ENCODE peak calls at places on chromosomes 3 and 15, in eight cellular contexts. P is hepatocyte, M is Peyer's patch, H is GM23338, S is fibroblast of pulmonary artery, W is astrocyte of the cerebellum, X is ovary, V is foreskin fibroblast. Z is an unnamed sample.

GRCh38 chr15:32828507-32829186 is 110.8 kb downstream of the GREM1 start:
- DNase-seq in P (no peak), M (no peak), H (no peak), S (peak; percentile 57), W (peak; percentile 64), X (no peak), V (peak; percentile 85), Z (no peak)

GRCh38 chr3:1087066-1087555 is 5.7 kb upstream of the CNTN6 start:
- DNase-seq in P (peak; percentile 58), M (no peak), H (peak; percentile 34), S (peak; percentile 86), W (peak; percentile 96), X (no peak), V (peak; percentile 2), Z (no peak)

GRCh38 chr15:72856549-72857040 is 73.0 kb upstream of the ADPGK start:
- DNase-seq in P (no peak), M (no peak), H (no peak), S (no peak), W (no peak), X (no peak), V (no peak), Z (no peak)

GRCh38 chr3:107943860-107944543 is 146.8 kb downstream of the CD47 start:
- DNase-seq in P (no peak), M (no peak), H (no peak), S (peak; percentile 45), W (no peak), X (no peak), V (no peak), Z (peak; percentile 19)

GRCh38 chr3:38001456-38002081 is 11.0 kb downstream of the VILL start:
- DNase-seq in P (no peak), M (no peak), H (peak; percentile 71), S (no peak), W (no peak), X (no peak), V (no peak), Z (no peak)

GRCh38 chr3:181896605-181897004 is 184.9 kb downstream of the SOX2 start:
- DNase-seq in P (no peak), M (no peak), H (no peak), S (no peak), W (no peak), X (no peak), V (no peak), Z (no peak)

GRCh38 chr3:178646205-178646604 is 110.0 kb downstream of the KCNMB2 start:
- DNase-seq in P (no peak), M (no peak), H (no peak), S (no peak), W (no peak), X (no peak), V (no peak), Z (no peak)

GRCh38 chr3:169094204-169094603 is 569.3 kb downstream of the MECOM start:
- DNase-seq in P (no peak), M (no peak), H (no peak), S (no peak), W (no peak), X (no peak), V (no peak), Z (no peak)

GRCh38 chr3:128442070-128442469 is 24.6 kb downstream of the DNAJB8 start:
- DNase-seq in P (no peak), M (no peak), H (no peak), S (no peak), W (no peak), X (no peak), V (no peak), Z (no peak)

DNA sequence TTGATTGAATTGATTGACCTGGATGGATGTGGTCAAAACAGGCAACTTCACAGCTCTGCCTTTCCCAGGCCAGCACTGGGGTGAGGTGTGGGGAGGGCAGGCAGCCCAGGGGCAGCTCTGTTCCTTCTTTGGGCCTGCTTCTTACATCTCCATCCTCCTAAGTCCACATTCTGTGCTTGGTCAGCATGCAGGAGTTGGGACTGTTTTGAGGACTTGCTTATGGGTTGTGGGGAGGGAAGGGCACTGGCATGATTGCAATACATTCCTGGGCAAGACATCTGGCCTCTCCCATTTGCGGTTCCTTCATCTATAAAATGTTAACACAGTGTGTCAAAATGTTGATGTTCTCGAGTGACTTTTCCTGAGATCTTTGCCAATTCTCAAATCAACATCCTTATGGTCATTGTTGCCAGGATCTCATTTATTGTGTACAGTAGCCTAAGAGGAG is 84.1 kb downstream of the ST6GAL1 start:
- DNase-seq in P (no peak), M (peak; percentile 15), H (no peak), S (peak; percentile 51), W (no peak), X (no peak), V (peak; percentile 28), Z (no peak)
- H3K4me3 ChIP-seq in P (no peak overlapping the region), M (no peak overlapping the region), H (no peak overlapping the region), S (no peak overlapping the region), W (no peak overlapping the region), X (no peak overlapping the region), V (no peak overlapping the region), Z (no peak overlapping the region)

GRCh38 chr3:29286841-29287240 is 6.0 kb downstream of the RBMS3 start:
- DNase-seq in P (no peak), M (no peak), H (no peak), S (peak; percentile 57), W (no peak), X (no peak), V (peak; percentile 80), Z (no peak)
- H3K4me3 ChIP-seq in P (no peak overlapping the region), M (no peak overlapping the region), H (no peak overlapping the region), S (peak overlapping the region; percentile 84), W (no peak overlapping the region), X (peak overlapping the region; percentile 28), V (peak overlapping the region; percentile 45), Z (no peak overlapping the region)

DNA sequence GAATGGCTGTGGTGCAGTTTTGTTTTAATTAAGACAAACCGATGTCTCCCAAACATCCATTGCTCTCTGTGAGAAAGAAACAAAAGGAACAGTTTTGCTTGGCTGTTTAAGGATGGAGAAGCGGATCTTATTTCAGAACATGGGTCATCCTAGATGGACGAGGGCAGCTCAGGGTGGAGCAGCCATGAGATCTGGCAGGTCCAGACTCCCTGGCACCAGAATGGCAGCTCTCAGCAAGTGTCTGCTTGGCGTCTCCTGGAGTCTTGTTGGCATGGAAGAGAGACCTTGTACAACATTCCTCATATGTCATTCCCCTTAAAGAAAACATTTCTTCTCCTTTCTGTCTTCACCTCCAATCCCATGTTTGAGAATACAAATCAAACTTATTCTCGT is 93.8 kb downstream of the ADAMTSL3 start:
- DNase-seq in P (no peak), M (no peak), H (no peak), S (no peak), W (no peak), X (no peak), V (no peak), Z (no peak)
- H3K4me3 ChIP-seq in P (no peak overlapping the region), M (no peak overlapping the region), H (no peak overlapping the region), S (no peak overlapping the region), W (no peak overlapping the region), X (no peak overlapping the region), V (no peak overlapping the region), Z (no peak overlapping the region)

DNA sequence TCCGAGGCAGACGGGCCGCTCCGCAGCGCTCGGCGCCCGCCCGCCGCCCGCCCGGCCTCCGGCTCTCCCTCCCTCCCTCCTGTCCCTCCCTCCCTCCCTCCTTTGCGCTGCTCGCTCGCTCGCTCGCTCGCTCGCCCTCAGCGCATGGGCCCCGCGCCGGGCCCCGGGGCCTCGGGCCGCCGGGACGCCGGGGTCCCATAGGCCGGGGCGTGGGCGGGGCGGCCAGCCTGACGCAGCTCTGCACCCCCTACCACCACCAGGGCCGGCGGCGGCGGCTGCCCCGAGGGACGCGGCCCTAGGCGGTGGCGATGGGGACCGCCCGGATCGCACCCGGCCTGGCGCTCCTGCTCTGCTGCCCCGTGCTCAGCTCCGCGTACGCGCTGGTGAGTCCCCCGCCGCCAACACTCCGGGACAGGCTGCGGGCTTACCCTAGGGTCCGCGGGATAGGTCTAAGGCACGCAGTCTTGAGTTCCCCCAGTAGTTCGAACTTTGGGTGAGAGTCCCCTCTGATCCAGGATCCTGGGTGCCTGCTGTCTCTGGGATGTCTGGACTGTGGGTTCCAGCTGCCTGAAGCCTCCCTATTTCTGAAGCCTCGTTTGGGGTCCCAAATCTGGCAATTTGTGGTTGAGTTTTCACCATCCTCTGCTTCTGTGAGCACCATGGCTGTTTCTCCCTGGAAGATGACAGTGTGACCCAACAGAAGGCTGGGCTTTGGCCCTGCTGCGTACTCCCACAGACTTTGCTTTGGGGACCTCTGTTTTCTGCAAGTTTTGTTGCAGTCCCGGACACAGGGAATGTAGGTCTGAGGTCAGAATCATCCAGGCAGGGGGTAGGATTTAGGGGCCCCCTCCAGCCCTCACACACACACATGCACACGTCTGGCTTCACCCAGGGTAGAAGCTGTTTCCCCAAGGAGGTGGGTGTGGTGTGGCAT is 6.0 kb downstream of the PTH1R start:
- DNase-seq in P (peak; percentile 76), M (no peak), H (peak; percentile 66), S (peak; percentile 35), W (no peak), X (peak; percentile 57), V (peak; percentile 24), Z (peak; percentile 52)
- H3K4me3 ChIP-seq in P (peak overlapping the region; percentile 77), M (peak overlapping the region; percentile 40), H (peak overlapping the region; percentile 61), S (no peak overlapping the region), W (peak overlapping the region; percentile 19), X (peak overlapping the region; percentile 65), V (peak overlapping the region; percentile 54), Z (no peak overlapping the region)

GRCh38 chr15:101188517-101189340 is 63.1 kb downstream of the CHSY1 start:
- DNase-seq in P (no peak), M (no peak), H (no peak), S (peak; percentile 91), W (no peak), X (peak; percentile 67), V (peak; percentile 43), Z (no peak)

GRCh38 chr15:101189708-101190107 is 62.1 kb downstream of the CHSY1 start:
- DNase-seq in P (no peak), M (no peak), H (no peak), S (no peak), W (no peak), X (no peak), V (no peak), Z (no peak)

GRCh38 chr15:101185770-101186169 is 66.1 kb downstream of the CHSY1 start:
- DNase-seq in P (no peak), M (no peak), H (no peak), S (no peak), W (no peak), X (no peak), V (no peak), Z (no peak)

GRCh38 chr15:101189341-101189679 is 62.5 kb downstream of the CHSY1 start:
- DNase-seq in P (no peak), M (no peak), H (no peak), S (peak; percentile 64), W (no peak), X (no peak), V (no peak), Z (no peak)

GRCh38 chr15:101187820-101188516 is 63.9 kb downstream of the CHSY1 start:
- DNase-seq in P (peak; percentile 53), M (no peak), H (no peak), S (peak; percentile 96), W (peak; percentile 88), X (peak; percentile 47), V (peak; percentile 53), Z (no peak)
- H3K4me3 ChIP-seq in P (no peak overlapping the region), M (no peak overlapping the region), H (no peak overlapping the region), S (peak overlapping the region; percentile 51), W (no peak overlapping the region), X (peak overlapping the region; percentile 10), V (peak overlapping the region; percentile 20), Z (no peak overlapping the region)

Z was measured in NB4.